ENCODE peak calls at places on chromosomes 6 and 20, in eight cellular contexts. One of them, this sample, is unnamed.

GRCh38 chr20:14700641-14700965 is 363.2 kb upstream of the FLRT3 start:
- DNase-seq in K562: no peak
- DNase-seq in SK-N-SH: no peak
- DNase-seq in sigmoid colon: no peak
- DNase-seq in HL-60: no peak
- DNase-seq in HCT116: no peak
- DNase-seq in GM23338: no peak
- DNase-seq in transverse colon: peak; percentile 14
- DNase-seq in this sample: no peak

GRCh38 chr6:147067184-147067583 is 137.0 kb upstream of the STXBP5 start:
- DNase-seq in K562: no peak
- DNase-seq in SK-N-SH: no peak
- DNase-seq in sigmoid colon: no peak
- DNase-seq in HL-60: no peak
- DNase-seq in HCT116: no peak
- DNase-seq in GM23338: no peak
- DNase-seq in transverse colon: no peak
- DNase-seq in this sample: no peak

GRCh38 chr6:5728726-5729434 is 277.8 kb downstream of the NRN1 start:
- DNase-seq in K562: no peak
- DNase-seq in SK-N-SH: no peak
- DNase-seq in sigmoid colon: no peak
- DNase-seq in HL-60: no peak
- DNase-seq in HCT116: no peak
- DNase-seq in GM23338: no peak
- DNase-seq in transverse colon: no peak
- DNase-seq in this sample: peak; percentile 67

GRCh38 chr6:116373300-116373699 is 2.6 kb downstream of the DSE start:
- DNase-seq in K562: no peak
- DNase-seq in SK-N-SH: no peak
- DNase-seq in sigmoid colon: no peak
- DNase-seq in HL-60: no peak
- DNase-seq in HCT116: no peak
- DNase-seq in GM23338: no peak
- DNase-seq in transverse colon: no peak
- DNase-seq in this sample: no peak

GRCh38 chr20:4867036-4867435 is 134.3 kb downstream of the SLC23A2 start:
- DNase-seq in K562: no peak
- DNase-seq in SK-N-SH: no peak
- DNase-seq in sigmoid colon: no peak
- DNase-seq in HL-60: no peak
- DNase-seq in HCT116: no peak
- DNase-seq in GM23338: no peak
- DNase-seq in transverse colon: no peak
- DNase-seq in this sample: no peak

GRCh38 chr20:54061106-54061881 is 9.1 kb downstream of the BCAS1 start:
- DNase-seq in K562: no peak
- DNase-seq in SK-N-SH: no peak
- DNase-seq in sigmoid colon: no peak
- DNase-seq in HL-60: no peak
- DNase-seq in HCT116: no peak
- DNase-seq in GM23338: no peak
- DNase-seq in transverse colon: no peak
- DNase-seq in this sample: no peak

GRCh38 chr6:22737331-22737730 is 168.0 kb downstream of the HDGFL1 start:
- DNase-seq in K562: peak; percentile 2
- DNase-seq in SK-N-SH: no peak
- DNase-seq in sigmoid colon: peak; percentile 65
- DNase-seq in HL-60: no peak
- DNase-seq in HCT116: peak; percentile 4
- DNase-seq in GM23338: peak; percentile 86
- DNase-seq in transverse colon: peak; percentile 13
- DNase-seq in this sample: no peak

GRCh38 chr20:41373851-41374567 is 7.4 kb upstream of the EMILIN3 start:
- DNase-seq in K562: no peak
- DNase-seq in SK-N-SH: peak; percentile 75
- DNase-seq in sigmoid colon: no peak
- DNase-seq in HL-60: no peak
- DNase-seq in HCT116: no peak
- DNase-seq in GM23338: no peak
- DNase-seq in transverse colon: no peak
- DNase-seq in this sample: no peak

GRCh38 chr6:143964667-143965066 is 43.4 kb downstream of the PLAGL1 start:
- DNase-seq in K562: peak; percentile 36
- DNase-seq in SK-N-SH: no peak
- DNase-seq in sigmoid colon: no peak
- DNase-seq in HL-60: no peak
- DNase-seq in HCT116: no peak
- DNase-seq in GM23338: peak; percentile 75
- DNase-seq in transverse colon: no peak
- DNase-seq in this sample: no peak

GRCh38 chr6:15921243-15921642 is 207.6 kb upstream of the MYLIP start:
- DNase-seq in K562: no peak
- DNase-seq in SK-N-SH: no peak
- DNase-seq in sigmoid colon: no peak
- DNase-seq in HL-60: no peak
- DNase-seq in HCT116: no peak
- DNase-seq in GM23338: no peak
- DNase-seq in transverse colon: no peak
- DNase-seq in this sample: no peak

GRCh38 chr6:41332842-41333736 is 2.3 kb upstream of the NCR2 start:
- DNase-seq in K562: no peak
- DNase-seq in SK-N-SH: no peak
- DNase-seq in sigmoid colon: no peak
- DNase-seq in HL-60: no peak
- DNase-seq in HCT116: no peak
- DNase-seq in GM23338: no peak
- DNase-seq in transverse colon: no peak
- DNase-seq in this sample: no peak

GRCh38 chr6:110398778-110399177 is 16.6 kb downstream of the DDO start:
- DNase-seq in K562: peak; percentile 14
- DNase-seq in SK-N-SH: no peak
- DNase-seq in sigmoid colon: no peak
- DNase-seq in HL-60: no peak
- DNase-seq in HCT116: no peak
- DNase-seq in GM23338: no peak
- DNase-seq in transverse colon: no peak
- DNase-seq in this sample: no peak

GRCh38 chr6:36890264-36890663 is 4.5 kb downstream of the C6orf89 start:
- DNase-seq in K562: no peak
- DNase-seq in SK-N-SH: no peak
- DNase-seq in sigmoid colon: no peak
- DNase-seq in HL-60: no peak
- DNase-seq in HCT116: no peak
- DNase-seq in GM23338: no peak
- DNase-seq in transverse colon: no peak
- DNase-seq in this sample: no peak

GRCh38 chr6:163001341-163001740 is 273.6 kb downstream of the PACRG start:
- DNase-seq in K562: no peak
- DNase-seq in SK-N-SH: no peak
- DNase-seq in sigmoid colon: no peak
- DNase-seq in HL-60: no peak
- DNase-seq in HCT116: no peak
- DNase-seq in GM23338: no peak
- DNase-seq in transverse colon: no peak
- DNase-seq in this sample: no peak

GRCh38 chr6:91340998-91341397 is 754.1 kb upstream of the MAP3K7 start:
- DNase-seq in K562: no peak
- DNase-seq in SK-N-SH: no peak
- DNase-seq in sigmoid colon: no peak
- DNase-seq in HL-60: no peak
- DNase-seq in HCT116: no peak
- DNase-seq in GM23338: peak; percentile 11
- DNase-seq in transverse colon: no peak
- DNase-seq in this sample: no peak

GRCh38 chr6:91341473-91341872 is 754.6 kb upstream of the MAP3K7 start:
- DNase-seq in K562: no peak
- DNase-seq in SK-N-SH: no peak
- DNase-seq in sigmoid colon: no peak
- DNase-seq in HL-60: no peak
- DNase-seq in HCT116: no peak
- DNase-seq in GM23338: peak; percentile 4
- DNase-seq in transverse colon: no peak
- DNase-seq in this sample: no peak

GRCh38 chr6:91337967-91338366 is 751.1 kb upstream of the MAP3K7 start:
- DNase-seq in K562: no peak
- DNase-seq in SK-N-SH: no peak
- DNase-seq in sigmoid colon: no peak
- DNase-seq in HL-60: no peak
- DNase-seq in HCT116: no peak
- DNase-seq in GM23338: peak; percentile 33
- DNase-seq in transverse colon: no peak
- DNase-seq in this sample: no peak
- TF ChIP-seq CTCF in K562: no peak
- TF ChIP-seq CTCF in SK-N-SH: peak; percentile 51
- TF ChIP-seq CTCF in sigmoid colon: no peak
- TF ChIP-seq CTCF in HL-60: no peak
- TF ChIP-seq CTCF in HCT116: peak; percentile 18
- TF ChIP-seq CTCF in GM23338: peak; percentile 16
- TF ChIP-seq CTCF in transverse colon: no peak
- TF ChIP-seq CTCF in this sample: no peak

GRCh38 chr20:48326868-48327267 is 500.9 kb downstream of the PREX1 start:
- DNase-seq in K562: no peak
- DNase-seq in SK-N-SH: no peak
- DNase-seq in sigmoid colon: no peak
- DNase-seq in HL-60: no peak
- DNase-seq in HCT116: no peak
- DNase-seq in GM23338: no peak
- DNase-seq in transverse colon: no peak
- DNase-seq in this sample: peak; percentile 25
- TF ChIP-seq POLR2AphosphoS5 in K562: no peak
- TF ChIP-seq POLR2AphosphoS5 in SK-N-SH: no peak
- TF ChIP-seq POLR2AphosphoS5 in sigmoid colon: no peak
- TF ChIP-seq POLR2AphosphoS5 in HL-60: no peak
- TF ChIP-seq POLR2AphosphoS5 in HCT116: no peak
- TF ChIP-seq POLR2AphosphoS5 in GM23338: no peak
- TF ChIP-seq POLR2AphosphoS5 in transverse colon: no peak
- TF ChIP-seq POLR2AphosphoS5 in this sample: no peak

GRCh38 chr6:25138024-25138696 is 141.0 kb upstream of the CARMIL1 start:
- DNase-seq in K562: peak; percentile 39
- DNase-seq in SK-N-SH: peak; percentile 37
- DNase-seq in sigmoid colon: peak; percentile 84
- DNase-seq in HL-60: peak; percentile 56
- DNase-seq in HCT116: no peak
- DNase-seq in GM23338: no peak
- DNase-seq in transverse colon: peak; percentile 70
- DNase-seq in this sample: no peak

GRCh38 chr6:25142506-25142905 is 136.7 kb upstream of the CARMIL1 start:
- DNase-seq in K562: no peak
- DNase-seq in SK-N-SH: no peak
- DNase-seq in sigmoid colon: no peak
- DNase-seq in HL-60: no peak
- DNase-seq in HCT116: no peak
- DNase-seq in GM23338: no peak
- DNase-seq in transverse colon: no peak
- DNase-seq in this sample: no peak

GRCh38 chr6:25137497-25137896 is 141.7 kb upstream of the CARMIL1 start:
- DNase-seq in K562: no peak
- DNase-seq in SK-N-SH: no peak
- DNase-seq in sigmoid colon: no peak
- DNase-seq in HL-60: peak; percentile 55
- DNase-seq in HCT116: no peak
- DNase-seq in GM23338: no peak
- DNase-seq in transverse colon: no peak
- DNase-seq in this sample: no peak

GRCh38 chr6:25136879-25137278 is 142.3 kb upstream of the CARMIL1 start:
- DNase-seq in K562: peak; percentile 7
- DNase-seq in SK-N-SH: no peak
- DNase-seq in sigmoid colon: no peak
- DNase-seq in HL-60: no peak
- DNase-seq in HCT116: no peak
- DNase-seq in GM23338: no peak
- DNase-seq in transverse colon: no peak
- DNase-seq in this sample: no peak

GRCh38 chr6:25138697-25139051 is 140.5 kb upstream of the CARMIL1 start:
- DNase-seq in K562: no peak
- DNase-seq in SK-N-SH: no peak
- DNase-seq in sigmoid colon: no peak
- DNase-seq in HL-60: no peak
- DNase-seq in HCT116: no peak
- DNase-seq in GM23338: no peak
- DNase-seq in transverse colon: no peak
- DNase-seq in this sample: no peak
- H3K27ac ChIP-seq in K562: no peak overlapping the region
- H3K27ac ChIP-seq in SK-N-SH: peak overlapping the region; percentile 93
- H3K27ac ChIP-seq in sigmoid colon: peak overlapping the region; percentile 87
- H3K27ac ChIP-seq in HL-60: peak overlapping the region; percentile 3
- H3K27ac ChIP-seq in HCT116: no peak overlapping the region
- H3K27ac ChIP-seq in GM23338: no peak overlapping the region
- H3K27ac ChIP-seq in transverse colon: peak overlapping the region; percentile 85
- H3K27ac ChIP-seq in this sample: peak overlapping the region; percentile 84

DNA sequence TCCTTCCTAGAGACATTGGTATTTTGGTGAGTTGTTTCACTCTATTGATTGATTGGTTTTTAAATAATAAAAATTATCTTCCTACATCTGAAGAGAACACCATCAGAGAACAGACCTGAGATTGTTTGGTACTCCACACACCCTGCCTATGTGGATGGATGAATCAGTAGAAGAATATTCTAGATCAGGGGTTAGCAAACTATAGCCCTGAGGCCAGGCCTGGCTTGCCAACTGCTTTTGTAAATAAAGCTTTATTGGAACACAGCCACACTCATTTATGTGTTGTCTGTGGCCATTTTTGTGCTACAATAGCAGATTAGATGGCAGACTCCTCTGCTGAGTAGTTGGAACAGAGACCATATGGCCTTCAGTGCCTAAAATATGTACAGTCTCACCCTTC is 139.6 kb upstream of the INSM1 start:
- DNase-seq in K562: no peak
- DNase-seq in SK-N-SH: no peak
- DNase-seq in sigmoid colon: no peak
- DNase-seq in HL-60: no peak
- DNase-seq in HCT116: no peak
- DNase-seq in GM23338: no peak
- DNase-seq in transverse colon: no peak
- DNase-seq in this sample: no peak
- TF ChIP-seq CTCF in K562: no peak
- TF ChIP-seq CTCF in SK-N-SH: no peak
- TF ChIP-seq CTCF in sigmoid colon: no peak
- TF ChIP-seq CTCF in HL-60: no peak
- TF ChIP-seq CTCF in HCT116: no peak
- TF ChIP-seq CTCF in GM23338: no peak
- TF ChIP-seq CTCF in transverse colon: no peak
- TF ChIP-seq CTCF in this sample: no peak

DNA sequence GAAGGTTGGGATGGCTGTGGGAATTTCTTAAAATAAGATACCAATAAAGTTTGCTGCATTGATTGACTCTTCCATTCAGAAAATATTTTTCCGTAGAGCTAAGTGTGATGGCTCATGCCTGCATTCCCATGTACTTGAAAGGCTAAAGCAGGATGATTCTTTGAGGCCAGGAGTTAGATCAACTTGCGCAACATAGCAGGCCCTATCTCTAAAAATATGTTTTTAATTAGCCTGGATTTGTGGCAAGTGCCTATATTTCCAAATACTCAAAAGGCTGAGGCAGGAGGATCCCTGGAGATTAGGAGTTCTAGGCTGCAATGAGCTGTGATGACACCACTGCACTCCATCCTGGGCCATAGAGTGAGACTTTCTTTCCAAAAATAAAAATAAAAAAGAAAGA is 431.2 kb upstream of the PTCHD4 start:
- DNase-seq in K562: no peak
- DNase-seq in SK-N-SH: no peak
- DNase-seq in sigmoid colon: no peak
- DNase-seq in HL-60: no peak
- DNase-seq in HCT116: no peak
- DNase-seq in GM23338: no peak
- DNase-seq in transverse colon: no peak
- DNase-seq in this sample: no peak
- TF ChIP-seq POLR2AphosphoS5 in K562: no peak
- TF ChIP-seq POLR2AphosphoS5 in SK-N-SH: no peak
- TF ChIP-seq POLR2AphosphoS5 in sigmoid colon: no peak
- TF ChIP-seq POLR2AphosphoS5 in HL-60: no peak
- TF ChIP-seq POLR2AphosphoS5 in HCT116: no peak
- TF ChIP-seq POLR2AphosphoS5 in GM23338: no peak
- TF ChIP-seq POLR2AphosphoS5 in transverse colon: no peak
- TF ChIP-seq POLR2AphosphoS5 in this sample: no peak

This sample was measured in upper lobe of left lung.